ENCODE peak calls at places on chromosomes 4 and X, in ten cellular contexts. F, T, V, W, G, J, K, Q, B and I are unnamed samples.

GRCh38 chrX:134599173-134599914 is 58.9 kb downstream of the PLAC1 start:
- DNase-seq in F (peak), T (no peak), V (no peak), W (no peak), G (peak), J (no peak), K (no peak), Q (no peak), B (peak), I (peak)

GRCh38 chr4:11366859-11367258 is 61.8 kb downstream of the HS3ST1 start:
- DNase-seq in F (no peak), T (no peak), V (no peak), W (no peak), G (no peak), J (no peak), K (no peak), Q (no peak), B (no peak), I (no peak)

GRCh38 chrX:118528089-118528753 is 32.6 kb downstream of the DOCK11 start:
- DNase-seq in F (no peak), T (no peak), V (no peak), W (peak), G (no peak), J (peak), K (no peak), Q (no peak), B (no peak), I (no peak)

GRCh38 chr4:83931659-83932058 is 395.8 kb downstream of the GPAT3 start:
- DNase-seq in F (no peak), T (no peak), V (no peak), W (no peak), G (no peak), J (no peak), K (no peak), Q (no peak), B (no peak), I (no peak)

GRCh38 chr4:47705326-47705981 is 132.4 kb downstream of the CORIN start:
- DNase-seq in F (peak), T (peak), V (no peak), W (no peak), G (no peak), J (no peak), K (no peak), Q (no peak), B (peak), I (no peak)

GRCh38 chrX:115393271-115393670 is 103.8 kb downstream of the LUZP4 start:
- DNase-seq in F (peak), T (no peak), V (no peak), W (no peak), G (no peak), J (no peak), K (no peak), Q (no peak), B (peak), I (no peak)

GRCh38 chr4:88352062-88352461 is 26.6 kb upstream of the HERC6 start:
- DNase-seq in F (peak), T (no peak), V (no peak), W (no peak), G (no peak), J (no peak), K (no peak), Q (no peak), B (peak), I (no peak)

GRCh38 chr4:98514930-98515809 is 143.2 kb downstream of the TSPAN5 start:
- DNase-seq in F (no peak), T (no peak), V (no peak), W (no peak), G (no peak), J (no peak), K (no peak), Q (no peak), B (no peak), I (no peak)

GRCh38 chr4:4326136-4326535 is 36.1 kb downstream of the ZBTB49 start:
- DNase-seq in F (no peak), T (no peak), V (no peak), W (no peak), G (peak), J (no peak), K (no peak), Q (no peak), B (no peak), I (no peak)

GRCh38 chr4:41106694-41107419 is 107.5 kb downstream of the APBB2 start:
- DNase-seq in F (peak), T (no peak), V (no peak), W (no peak), G (no peak), J (no peak), K (no peak), Q (no peak), B (no peak), I (no peak)